ENCODE peak calls at places on chromosomes 5 and 9, in seven cellular contexts. B is fibroblast of lung, E is PC-9, M is kidney, T is HEK293T, N is HuH-7.5, W is cardiac muscle cell. K is an unnamed sample.

GRCh38 chr5:93572101-93572772 is 8.8 kb downstream of the NR2F1-AS1 start:
- DNase-seq in B (no peak), E (no peak), M (peak), T (no peak), N (peak), W (peak), K (no peak)

GRCh38 chr9:16619897-16620296 is 250.6 kb downstream of the BNC2 start:
- DNase-seq in B (no peak), E (no peak), M (no peak), T (no peak), N (no peak), W (no peak), K (no peak)

GRCh38 chr5:129743541-129744187 is 4.2 kb upstream of the MINAR2 start:
- DNase-seq in B (no peak), E (no peak), M (no peak), T (no peak), N (no peak), W (no peak), K (no peak)

GRCh38 chr5:167730121-167730520 is 561.3 kb upstream of the WWC1 start:
- DNase-seq in B (peak), E (peak), M (no peak), T (no peak), N (no peak), W (peak), K (no peak)

GRCh38 chr5:179886190-179886589 is 21.5 kb downstream of the TBC1D9B start:
- DNase-seq in B (no peak), E (no peak), M (peak), T (no peak), N (no peak), W (no peak), K (no peak)

GRCh38 chr9:73911814-73912213 is 585.3 kb upstream of the RORB start:
- DNase-seq in B (no peak), E (no peak), M (no peak), T (no peak), N (no peak), W (no peak), K (no peak)

GRCh38 chr9:96015876-96016686 is 140.6 kb downstream of the ERCC6L2 start:
- DNase-seq in B (peak), E (no peak), M (no peak), T (no peak), N (no peak), W (no peak), K (no peak)

GRCh38 chr5:164277720-164278119 is 772.3 kb downstream of the MAT2B start:
- DNase-seq in B (peak), E (no peak), M (no peak), T (no peak), N (no peak), W (peak), K (no peak)

GRCh38 chr9:109426621-109427402 is 71.3 kb downstream of the PTPN3 start:
- DNase-seq in B (no peak), E (no peak), M (no peak), T (no peak), N (no peak), W (no peak), K (no peak)

GRCh38 chr5:145464194-145464593 is 370.9 kb downstream of the PRELID2 start:
- DNase-seq in B (no peak), E (no peak), M (no peak), T (no peak), N (no peak), W (no peak), K (no peak)

GRCh38 chr5:179435731-179436315 is 90.6 kb upstream of the ADAMTS2 start:
- DNase-seq in B (no peak), E (no peak), M (no peak), T (no peak), N (no peak), W (peak), K (no peak)

GRCh38 chr9:110446171-110446570 is 108.5 kb upstream of the TXNDC8 start:
- DNase-seq in B (no peak), E (no peak), M (no peak), T (no peak), N (no peak), W (no peak), K (no peak)

GRCh38 chr9:31119882-31120481 is 1264.5 kb upstream of the ACO1 start:
- DNase-seq in B (peak), E (no peak), M (no peak), T (peak), N (no peak), W (peak), K (peak)

GRCh38 chr5:177546262-177546741 is 8.1 kb downstream of the FAM193B start:
- DNase-seq in B (peak), E (peak), M (no peak), T (no peak), N (no peak), W (peak), K (peak)

GRCh38 chr9:108568093-108568492 is 287.7 kb downstream of the ACTL7B start:
- DNase-seq in B (no peak), E (no peak), M (no peak), T (no peak), N (no peak), W (no peak), K (peak)

GRCh38 chr9:113399646-113400200 is 1.4 kb downstream of the ALAD start:
- DNase-seq in B (no peak), E (no peak), M (no peak), T (no peak), N (no peak), W (no peak), K (no peak)

GRCh38 chr5:107112207-107112606 is 558.5 kb downstream of the EFNA5 start:
- DNase-seq in B (peak), E (no peak), M (no peak), T (no peak), N (no peak), W (no peak), K (no peak)

GRCh38 chr9:114409103-114409780 is 21.5 kb upstream of the AKNA start:
- DNase-seq in B (peak), E (no peak), M (no peak), T (no peak), N (no peak), W (peak), K (no peak)

GRCh38 chr9:107481035-107481434 is 8.5 kb downstream of the KLF4 start:
- DNase-seq in B (no peak), E (no peak), M (no peak), T (no peak), N (no peak), W (no peak), K (no peak)

GRCh38 chr9:72628191-72628590 is 106.8 kb downstream of the TMC1 start:
- DNase-seq in B (no peak), E (no peak), M (no peak), T (no peak), N (no peak), W (no peak), K (no peak)

GRCh38 chr9:94139672-94140417 is 55.6 kb downstream of the PTPDC1 start:
- DNase-seq in B (peak), E (no peak), M (peak), T (no peak), N (no peak), W (peak), K (no peak)

GRCh38 chr9:133160742-133161541 is 2.8 kb downstream of the GBGT1 start:
- DNase-seq in B (peak), E (peak), M (peak), T (peak), N (peak), W (peak), K (peak)

GRCh38 chr5:163478126-163478981 is 17.9 kb downstream of the HMMR start:
- DNase-seq in B (peak), E (no peak), M (no peak), T (no peak), N (no peak), W (no peak), K (no peak)

GRCh38 chr9:91795500-91796241 is 154.4 kb downstream of the ROR2 start:
- DNase-seq in B (peak), E (peak), M (no peak), T (peak), N (no peak), W (no peak), K (no peak)

GRCh38 chr9:127015926-127016512 is 101.4 kb downstream of the RALGPS1 start:
- DNase-seq in B (no peak), E (no peak), M (no peak), T (no peak), N (no peak), W (no peak), K (no peak)

GRCh38 chr9:92163276-92163675 is 48.1 kb upstream of the SPTLC1 start:
- DNase-seq in B (no peak), E (no peak), M (no peak), T (no peak), N (no peak), W (no peak), K (no peak)

GRCh38 chr9:74935008-74935407 is 17.7 kb downstream of the C9orf40 start:
- DNase-seq in B (peak), E (no peak), M (no peak), T (no peak), N (no peak), W (no peak), K (no peak)